ENCODE peak calls at places on chromosome 12, in eight cellular contexts. One of them, this sample, is unnamed.

GRCh38 chr12:19489168-19489567 is 49.9 kb downstream of the AEBP2 start:
- DNase-seq in upper lobe of right lung: no peak
- DNase-seq in psoas muscle: no peak
- DNase-seq in colonic mucosa: no peak
- DNase-seq in small intestine: no peak
- DNase-seq in left lung: no peak
- DNase-seq in tibial artery: no peak
- DNase-seq in endothelial cell of umbilical vein: no peak
- DNase-seq in this sample: no peak

GRCh38 chr12:107134558-107134957 is 41.2 kb upstream of the CRY1 start:
- DNase-seq in upper lobe of right lung: no peak
- DNase-seq in psoas muscle: no peak
- DNase-seq in colonic mucosa: no peak
- DNase-seq in small intestine: no peak
- DNase-seq in left lung: no peak
- DNase-seq in tibial artery: no peak
- DNase-seq in endothelial cell of umbilical vein: no peak
- DNase-seq in this sample: peak; percentile 3

GRCh38 chr12:119328111-119328510 is 6.4 kb upstream of the CCDC60 start:
- DNase-seq in upper lobe of right lung: no peak
- DNase-seq in psoas muscle: no peak
- DNase-seq in colonic mucosa: peak; percentile 19
- DNase-seq in small intestine: no peak
- DNase-seq in left lung: no peak
- DNase-seq in tibial artery: no peak
- DNase-seq in endothelial cell of umbilical vein: no peak
- DNase-seq in this sample: no peak

GRCh38 chr12:80937391-80938238 is at the start of gene LIN7A:
- DNase-seq in upper lobe of right lung: peak; percentile 77
- DNase-seq in psoas muscle: peak; percentile 73
- DNase-seq in colonic mucosa: peak; percentile 17
- DNase-seq in small intestine: no peak
- DNase-seq in left lung: peak; percentile 48
- DNase-seq in tibial artery: peak; percentile 48
- DNase-seq in endothelial cell of umbilical vein: peak; percentile 38
- DNase-seq in this sample: no peak

GRCh38 chr12:79988368-79988767 is 53.5 kb upstream of the PPP1R12A start:
- DNase-seq in upper lobe of right lung: no peak
- DNase-seq in psoas muscle: no peak
- DNase-seq in colonic mucosa: no peak
- DNase-seq in small intestine: peak; percentile 66
- DNase-seq in left lung: no peak
- DNase-seq in tibial artery: no peak
- DNase-seq in endothelial cell of umbilical vein: no peak
- DNase-seq in this sample: no peak

GRCh38 chr12:72264548-72265175 is 7.5 kb upstream of the TRHDE start:
- DNase-seq in upper lobe of right lung: no peak
- DNase-seq in psoas muscle: no peak
- DNase-seq in colonic mucosa: no peak
- DNase-seq in small intestine: no peak
- DNase-seq in left lung: no peak
- DNase-seq in tibial artery: no peak
- DNase-seq in endothelial cell of umbilical vein: peak; percentile 3
- DNase-seq in this sample: no peak

GRCh38 chr12:92445253-92446081 is 257.3 kb upstream of the PLEKHG7 start:
- DNase-seq in upper lobe of right lung: no peak
- DNase-seq in psoas muscle: no peak
- DNase-seq in colonic mucosa: no peak
- DNase-seq in small intestine: no peak
- DNase-seq in left lung: no peak
- DNase-seq in tibial artery: no peak
- DNase-seq in endothelial cell of umbilical vein: no peak
- DNase-seq in this sample: no peak

GRCh38 chr12:1527789-1528188 is 66.6 kb downstream of the FBXL14 start:
- DNase-seq in upper lobe of right lung: peak; percentile 26
- DNase-seq in psoas muscle: no peak
- DNase-seq in colonic mucosa: no peak
- DNase-seq in small intestine: no peak
- DNase-seq in left lung: no peak
- DNase-seq in tibial artery: peak; percentile 24
- DNase-seq in endothelial cell of umbilical vein: no peak
- DNase-seq in this sample: no peak

GRCh38 chr12:107759410-107759809 is 1.5 kb downstream of the PRDM4 start:
- DNase-seq in upper lobe of right lung: no peak
- DNase-seq in psoas muscle: no peak
- DNase-seq in colonic mucosa: peak; percentile 81
- DNase-seq in small intestine: peak; percentile 95
- DNase-seq in left lung: no peak
- DNase-seq in tibial artery: no peak
- DNase-seq in endothelial cell of umbilical vein: peak; percentile 65
- DNase-seq in this sample: no peak

GRCh38 chr12:105928436-105928835 is 210.3 kb downstream of the NUAK1 start:
- DNase-seq in upper lobe of right lung: no peak
- DNase-seq in psoas muscle: no peak
- DNase-seq in colonic mucosa: peak; percentile 44
- DNase-seq in small intestine: peak; percentile 10
- DNase-seq in left lung: no peak
- DNase-seq in tibial artery: no peak
- DNase-seq in endothelial cell of umbilical vein: no peak
- DNase-seq in this sample: no peak

GRCh38 chr12:33588082-33588712 is 148.6 kb upstream of the SYT10 start:
- DNase-seq in upper lobe of right lung: no peak
- DNase-seq in psoas muscle: no peak
- DNase-seq in colonic mucosa: no peak
- DNase-seq in small intestine: peak; percentile 58
- DNase-seq in left lung: no peak
- DNase-seq in tibial artery: no peak
- DNase-seq in endothelial cell of umbilical vein: no peak
- DNase-seq in this sample: no peak

GRCh38 chr12:104177663-104178501 is 37.7 kb upstream of the TXNRD1 start:
- DNase-seq in upper lobe of right lung: peak; percentile 69
- DNase-seq in psoas muscle: peak; percentile 83
- DNase-seq in colonic mucosa: peak; percentile 49
- DNase-seq in small intestine: peak; percentile 3
- DNase-seq in left lung: peak; percentile 68
- DNase-seq in tibial artery: peak; percentile 94
- DNase-seq in endothelial cell of umbilical vein: peak; percentile 80
- DNase-seq in this sample: no peak

GRCh38 chr12:93879476-93880376 is 202.6 kb downstream of the CRADD start:
- DNase-seq in upper lobe of right lung: no peak
- DNase-seq in psoas muscle: no peak
- DNase-seq in colonic mucosa: peak; percentile 15
- DNase-seq in small intestine: no peak
- DNase-seq in left lung: no peak
- DNase-seq in tibial artery: no peak
- DNase-seq in endothelial cell of umbilical vein: no peak
- DNase-seq in this sample: no peak

GRCh38 chr12:100044266-100044665 is 59.5 kb upstream of the ANKS1B start:
- DNase-seq in upper lobe of right lung: no peak
- DNase-seq in psoas muscle: no peak
- DNase-seq in colonic mucosa: no peak
- DNase-seq in small intestine: no peak
- DNase-seq in left lung: no peak
- DNase-seq in tibial artery: no peak
- DNase-seq in endothelial cell of umbilical vein: peak; percentile 1
- DNase-seq in this sample: no peak

GRCh38 chr12:124411953-124412645 is 117.2 kb downstream of the RFLNA start:
- DNase-seq in upper lobe of right lung: no peak
- DNase-seq in psoas muscle: no peak
- DNase-seq in colonic mucosa: no peak
- DNase-seq in small intestine: no peak
- DNase-seq in left lung: no peak
- DNase-seq in tibial artery: no peak
- DNase-seq in endothelial cell of umbilical vein: no peak
- DNase-seq in this sample: no peak

GRCh38 chr12:67482751-67483661 is 165.5 kb upstream of the DYRK2 start:
- DNase-seq in upper lobe of right lung: no peak
- DNase-seq in psoas muscle: peak; percentile 72
- DNase-seq in colonic mucosa: peak; percentile 65
- DNase-seq in small intestine: peak; percentile 65
- DNase-seq in left lung: peak; percentile 62
- DNase-seq in tibial artery: peak; percentile 75
- DNase-seq in endothelial cell of umbilical vein: no peak
- DNase-seq in this sample: peak; percentile 32

GRCh38 chr12:52945389-52946232 is 3.3 kb upstream of the KRT18 start:
- DNase-seq in upper lobe of right lung: peak; percentile 72
- DNase-seq in psoas muscle: no peak
- DNase-seq in colonic mucosa: peak; percentile 65
- DNase-seq in small intestine: peak; percentile 93
- DNase-seq in left lung: peak; percentile 62
- DNase-seq in tibial artery: no peak
- DNase-seq in endothelial cell of umbilical vein: peak; percentile 41
- DNase-seq in this sample: no peak

GRCh38 chr12:80837342-80837978 is 100.3 kb downstream of the LIN7A start:
- DNase-seq in upper lobe of right lung: no peak
- DNase-seq in psoas muscle: no peak
- DNase-seq in colonic mucosa: no peak
- DNase-seq in small intestine: peak; percentile 11
- DNase-seq in left lung: no peak
- DNase-seq in tibial artery: no peak
- DNase-seq in endothelial cell of umbilical vein: peak; percentile 36
- DNase-seq in this sample: no peak

GRCh38 chr12:87469295-87469694 is 559.9 kb downstream of the C12orf50 start:
- DNase-seq in upper lobe of right lung: no peak
- DNase-seq in psoas muscle: no peak
- DNase-seq in colonic mucosa: no peak
- DNase-seq in small intestine: no peak
- DNase-seq in left lung: no peak
- DNase-seq in tibial artery: no peak
- DNase-seq in endothelial cell of umbilical vein: no peak
- DNase-seq in this sample: no peak

DNA sequence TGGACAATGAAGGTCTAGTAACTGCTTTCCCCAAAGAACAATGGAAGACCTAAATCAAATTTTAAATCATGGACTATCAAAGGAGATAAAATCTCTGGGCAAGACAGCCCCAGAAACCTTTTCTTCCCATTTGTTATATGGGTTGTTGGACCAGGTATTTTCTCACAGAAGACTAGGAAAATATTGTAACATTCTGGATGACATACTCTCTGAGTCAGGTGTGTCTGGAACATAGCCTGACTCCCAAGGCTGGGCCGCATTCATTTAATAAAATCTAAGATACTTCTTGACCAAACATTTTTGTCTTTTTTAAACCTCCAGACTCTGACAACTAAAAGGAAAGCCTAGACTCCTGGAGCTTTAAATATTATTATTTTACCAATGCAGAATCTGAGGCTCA is 87.9 kb downstream of the ATP23 start:
- DNase-seq in upper lobe of right lung: no peak
- DNase-seq in psoas muscle: no peak
- DNase-seq in colonic mucosa: no peak
- DNase-seq in small intestine: no peak
- DNase-seq in left lung: no peak
- DNase-seq in tibial artery: no peak
- DNase-seq in endothelial cell of umbilical vein: no peak
- DNase-seq in this sample: no peak
- H3K9me3 ChIP-seq in upper lobe of right lung: no peaks in the 10 kb centered on the region
- H3K9me3 ChIP-seq in psoas muscle: peaks cover 5% of the 10 kb centered on the region
- H3K9me3 ChIP-seq in colonic mucosa: no peaks in the 10 kb centered on the region
- H3K9me3 ChIP-seq in small intestine: no peaks in the 10 kb centered on the region
- H3K9me3 ChIP-seq in left lung: no peaks in the 10 kb centered on the region
- H3K9me3 ChIP-seq in tibial artery: no peaks in the 10 kb centered on the region
- H3K9me3 ChIP-seq in endothelial cell of umbilical vein: no peaks in the 10 kb centered on the region
- H3K9me3 ChIP-seq in this sample: no peaks in the 10 kb centered on the region

GRCh38 chr12:116533343-116534248 is 25.6 kb upstream of the MAP1LC3B2 start:
- DNase-seq in upper lobe of right lung: peak; percentile 88
- DNase-seq in psoas muscle: peak; percentile 80
- DNase-seq in colonic mucosa: peak; percentile 89
- DNase-seq in small intestine: peak; percentile 67
- DNase-seq in left lung: peak; percentile 82
- DNase-seq in tibial artery: peak; percentile 81
- DNase-seq in endothelial cell of umbilical vein: peak; percentile 77
- DNase-seq in this sample: peak; percentile 38
- H3K27ac ChIP-seq in upper lobe of right lung: no peak overlapping the region
- H3K27ac ChIP-seq in psoas muscle: peak overlapping the region; percentile 71
- H3K27ac ChIP-seq in colonic mucosa: no peak overlapping the region
- H3K27ac ChIP-seq in small intestine: no peak overlapping the region
- H3K27ac ChIP-seq in left lung: peak overlapping the region; percentile 28
- H3K27ac ChIP-seq in tibial artery: peak overlapping the region; percentile 63
- H3K27ac ChIP-seq in endothelial cell of umbilical vein: no peak overlapping the region
- H3K27ac ChIP-seq in this sample: no peak overlapping the region

GRCh38 chr12:111035578-111036301 is 115.4 kb upstream of the MYL2 start:
- DNase-seq in upper lobe of right lung: no peak
- DNase-seq in psoas muscle: no peak
- DNase-seq in colonic mucosa: no peak
- DNase-seq in small intestine: no peak
- DNase-seq in left lung: no peak
- DNase-seq in tibial artery: no peak
- DNase-seq in endothelial cell of umbilical vein: no peak
- DNase-seq in this sample: no peak
- H3K27me3 ChIP-seq in upper lobe of right lung: peaks cover 80% of the 10 kb centered on the region
- H3K27me3 ChIP-seq in psoas muscle: peaks cover 73% of the 10 kb centered on the region
- H3K27me3 ChIP-seq in colonic mucosa: peaks cover 38% of the 10 kb centered on the region
- H3K27me3 ChIP-seq in small intestine: peaks cover 18% of the 10 kb centered on the region
- H3K27me3 ChIP-seq in left lung: peaks cover 57% of the 10 kb centered on the region
- H3K27me3 ChIP-seq in tibial artery: no peaks in the 10 kb centered on the region
- H3K27me3 ChIP-seq in endothelial cell of umbilical vein: peaks cover 61% of the 10 kb centered on the region
- H3K27me3 ChIP-seq in this sample: peaks cover 49% of the 10 kb centered on the region

GRCh38 chr12:323507-323906 is 60.9 kb upstream of the SLC6A13 start:
- DNase-seq in upper lobe of right lung: no peak
- DNase-seq in psoas muscle: no peak
- DNase-seq in colonic mucosa: no peak
- DNase-seq in small intestine: no peak
- DNase-seq in left lung: no peak
- DNase-seq in tibial artery: no peak
- DNase-seq in endothelial cell of umbilical vein: no peak
- DNase-seq in this sample: no peak
- H3K9me3 ChIP-seq in upper lobe of right lung: no peaks in the 10 kb centered on the region
- H3K9me3 ChIP-seq in psoas muscle: no peaks in the 10 kb centered on the region
- H3K9me3 ChIP-seq in colonic mucosa: no peaks in the 10 kb centered on the region
- H3K9me3 ChIP-seq in small intestine: no peaks in the 10 kb centered on the region
- H3K9me3 ChIP-seq in left lung: no peaks in the 10 kb centered on the region
- H3K9me3 ChIP-seq in tibial artery: no peaks in the 10 kb centered on the region
- H3K9me3 ChIP-seq in endothelial cell of umbilical vein: no peaks in the 10 kb centered on the region
- H3K9me3 ChIP-seq in this sample: no peaks in the 10 kb centered on the region

This sample was measured in effector memory CD4-positive, alpha-beta T cell.